ENCODE peak calls at places on chromosomes 5 and 9, in six cellular contexts. One of them, this sample, is unnamed.

GRCh38 chr9:131912069-131912468 is 167.6 kb downstream of the MED27 start:
- DNase-seq in tibial artery: no peak
- DNase-seq in cardiac fibroblast: no peak
- DNase-seq in fibroblast of lung: no peak
- DNase-seq in suprapubic skin: no peak
- DNase-seq in effector memory CD4-positive, alpha-beta T cell: no peak
- DNase-seq in this sample: no peak

GRCh38 chr5:62653864-62654575 is 75.4 kb downstream of the LRRC70 start:
- DNase-seq in tibial artery: no peak
- DNase-seq in cardiac fibroblast: no peak
- DNase-seq in fibroblast of lung: no peak
- DNase-seq in suprapubic skin: no peak
- DNase-seq in effector memory CD4-positive, alpha-beta T cell: no peak
- DNase-seq in this sample: no peak

GRCh38 chr9:68805890-68806517 is 101.0 kb downstream of the PIP5K1B start:
- DNase-seq in tibial artery: no peak
- DNase-seq in cardiac fibroblast: no peak
- DNase-seq in fibroblast of lung: no peak
- DNase-seq in suprapubic skin: no peak
- DNase-seq in effector memory CD4-positive, alpha-beta T cell: no peak
- DNase-seq in this sample: no peak

GRCh38 chr5:72920690-72921089 is 35.2 kb upstream of the FCHO2 start:
- DNase-seq in tibial artery: no peak
- DNase-seq in cardiac fibroblast: peak; percentile 60
- DNase-seq in fibroblast of lung: peak; percentile 23
- DNase-seq in suprapubic skin: no peak
- DNase-seq in effector memory CD4-positive, alpha-beta T cell: no peak
- DNase-seq in this sample: no peak

GRCh38 chr9:18566125-18566524 is 92.2 kb downstream of the ADAMTSL1 start:
- DNase-seq in tibial artery: no peak
- DNase-seq in cardiac fibroblast: peak; percentile 86
- DNase-seq in fibroblast of lung: peak; percentile 93
- DNase-seq in suprapubic skin: no peak
- DNase-seq in effector memory CD4-positive, alpha-beta T cell: no peak
- DNase-seq in this sample: no peak

GRCh38 chr5:124132843-124133242 is 613.6 kb downstream of the ZNF608 start:
- DNase-seq in tibial artery: no peak
- DNase-seq in cardiac fibroblast: no peak
- DNase-seq in fibroblast of lung: no peak
- DNase-seq in suprapubic skin: no peak
- DNase-seq in effector memory CD4-positive, alpha-beta T cell: no peak
- DNase-seq in this sample: no peak

GRCh38 chr9:71303351-71303750 is 181.9 kb upstream of the TRPM3 start:
- DNase-seq in tibial artery: no peak
- DNase-seq in cardiac fibroblast: peak; percentile 86
- DNase-seq in fibroblast of lung: peak; percentile 6
- DNase-seq in suprapubic skin: no peak
- DNase-seq in effector memory CD4-positive, alpha-beta T cell: no peak
- DNase-seq in this sample: no peak

GRCh38 chr9:10366171-10366779 is 246.5 kb downstream of the PTPRD start:
- DNase-seq in tibial artery: no peak
- DNase-seq in cardiac fibroblast: peak; percentile 49
- DNase-seq in fibroblast of lung: peak; percentile 8
- DNase-seq in suprapubic skin: no peak
- DNase-seq in effector memory CD4-positive, alpha-beta T cell: no peak
- DNase-seq in this sample: no peak

GRCh38 chr9:79572032-79572890 is 496 bp downstream of the TLE4 start:
- DNase-seq in tibial artery: peak; percentile 34
- DNase-seq in cardiac fibroblast: peak; percentile 48
- DNase-seq in fibroblast of lung: peak; percentile 44
- DNase-seq in suprapubic skin: peak; percentile 80
- DNase-seq in effector memory CD4-positive, alpha-beta T cell: peak; percentile 8
- DNase-seq in this sample: no peak

GRCh38 chr5:133483406-133484090 is 128.8 kb downstream of the FSTL4 start:
- DNase-seq in tibial artery: no peak
- DNase-seq in cardiac fibroblast: no peak
- DNase-seq in fibroblast of lung: no peak
- DNase-seq in suprapubic skin: no peak
- DNase-seq in effector memory CD4-positive, alpha-beta T cell: no peak
- DNase-seq in this sample: no peak

GRCh38 chr5:33612386-33612785 is 171.6 kb downstream of the TARS1 start:
- DNase-seq in tibial artery: no peak
- DNase-seq in cardiac fibroblast: peak; percentile 91
- DNase-seq in fibroblast of lung: peak; percentile 83
- DNase-seq in suprapubic skin: no peak
- DNase-seq in effector memory CD4-positive, alpha-beta T cell: no peak
- DNase-seq in this sample: no peak

GRCh38 chr9:31272456-31273295 is 1111.8 kb upstream of the ACO1 start:
- DNase-seq in tibial artery: no peak
- DNase-seq in cardiac fibroblast: no peak
- DNase-seq in fibroblast of lung: no peak
- DNase-seq in suprapubic skin: no peak
- DNase-seq in effector memory CD4-positive, alpha-beta T cell: no peak
- DNase-seq in this sample: no peak

GRCh38 chr5:95843733-95844223 is 21.3 kb upstream of the GLRX start:
- DNase-seq in tibial artery: no peak
- DNase-seq in cardiac fibroblast: peak; percentile 83
- DNase-seq in fibroblast of lung: no peak
- DNase-seq in suprapubic skin: no peak
- DNase-seq in effector memory CD4-positive, alpha-beta T cell: no peak
- DNase-seq in this sample: no peak

GRCh38 chr5:98109561-98110006 is 663.9 kb upstream of the RGMB start:
- DNase-seq in tibial artery: no peak
- DNase-seq in cardiac fibroblast: peak; percentile 93
- DNase-seq in fibroblast of lung: peak; percentile 95
- DNase-seq in suprapubic skin: no peak
- DNase-seq in effector memory CD4-positive, alpha-beta T cell: no peak
- DNase-seq in this sample: no peak

GRCh38 chr5:76500633-76501393 is 97.7 kb downstream of the IQGAP2 start:
- DNase-seq in tibial artery: no peak
- DNase-seq in cardiac fibroblast: no peak
- DNase-seq in fibroblast of lung: peak; percentile 51
- DNase-seq in suprapubic skin: no peak
- DNase-seq in effector memory CD4-positive, alpha-beta T cell: no peak
- DNase-seq in this sample: no peak

GRCh38 chr5:133749331-133749985 is 137.1 kb upstream of the FSTL4 start:
- DNase-seq in tibial artery: no peak
- DNase-seq in cardiac fibroblast: no peak
- DNase-seq in fibroblast of lung: no peak
- DNase-seq in suprapubic skin: no peak
- DNase-seq in effector memory CD4-positive, alpha-beta T cell: no peak
- DNase-seq in this sample: no peak

GRCh38 chr5:39759696-39760095 is 334.9 kb upstream of the DAB2 start:
- DNase-seq in tibial artery: no peak
- DNase-seq in cardiac fibroblast: peak; percentile 62
- DNase-seq in fibroblast of lung: no peak
- DNase-seq in suprapubic skin: no peak
- DNase-seq in effector memory CD4-positive, alpha-beta T cell: no peak
- DNase-seq in this sample: no peak

GRCh38 chr5:132176543-132176945 is 51.1 kb downstream of the P4HA2 start:
- DNase-seq in tibial artery: no peak
- DNase-seq in cardiac fibroblast: no peak
- DNase-seq in fibroblast of lung: no peak
- DNase-seq in suprapubic skin: no peak
- DNase-seq in effector memory CD4-positive, alpha-beta T cell: no peak
- DNase-seq in this sample: no peak

GRCh38 chr9:84357235-84357634 is 16.7 kb upstream of the SLC28A3 start:
- DNase-seq in tibial artery: no peak
- DNase-seq in cardiac fibroblast: peak; percentile 48
- DNase-seq in fibroblast of lung: no peak
- DNase-seq in suprapubic skin: no peak
- DNase-seq in effector memory CD4-positive, alpha-beta T cell: no peak
- DNase-seq in this sample: no peak

GRCh38 chr5:21058290-21058689 is 1070.3 kb upstream of the CDH18 start:
- DNase-seq in tibial artery: no peak
- DNase-seq in cardiac fibroblast: no peak
- DNase-seq in fibroblast of lung: no peak
- DNase-seq in suprapubic skin: no peak
- DNase-seq in effector memory CD4-positive, alpha-beta T cell: no peak
- DNase-seq in this sample: no peak

GRCh38 chr5:175202461-175203065 is 241.4 kb downstream of the DRD1 start:
- DNase-seq in tibial artery: no peak
- DNase-seq in cardiac fibroblast: no peak
- DNase-seq in fibroblast of lung: peak; percentile 82
- DNase-seq in suprapubic skin: no peak
- DNase-seq in effector memory CD4-positive, alpha-beta T cell: no peak
- DNase-seq in this sample: no peak

GRCh38 chr9:6443661-6444060 is 30.7 kb downstream of the UHRF2 start:
- DNase-seq in tibial artery: no peak
- DNase-seq in cardiac fibroblast: no peak
- DNase-seq in fibroblast of lung: peak; percentile 28
- DNase-seq in suprapubic skin: no peak
- DNase-seq in effector memory CD4-positive, alpha-beta T cell: no peak
- DNase-seq in this sample: no peak

GRCh38 chr5:94993501-94993900 is 291.4 kb downstream of the MCTP1 start:
- DNase-seq in tibial artery: no peak
- DNase-seq in cardiac fibroblast: no peak
- DNase-seq in fibroblast of lung: no peak
- DNase-seq in suprapubic skin: no peak
- DNase-seq in effector memory CD4-positive, alpha-beta T cell: no peak
- DNase-seq in this sample: no peak

GRCh38 chr9:135478858-135479468 is 619 bp upstream of the PPP1R26 start:
- DNase-seq in tibial artery: peak; percentile 47
- DNase-seq in cardiac fibroblast: peak; percentile 16
- DNase-seq in fibroblast of lung: no peak
- DNase-seq in suprapubic skin: no peak
- DNase-seq in effector memory CD4-positive, alpha-beta T cell: no peak
- DNase-seq in this sample: no peak

GRCh38 chr5:135026645-135027317 is 7.2 kb downstream of the PITX1 start:
- DNase-seq in tibial artery: no peak
- DNase-seq in cardiac fibroblast: no peak
- DNase-seq in fibroblast of lung: no peak
- DNase-seq in suprapubic skin: no peak
- DNase-seq in effector memory CD4-positive, alpha-beta T cell: no peak
- DNase-seq in this sample: no peak
- H3K4me3 ChIP-seq in tibial artery: no peak overlapping the region
- H3K4me3 ChIP-seq in cardiac fibroblast: no peak overlapping the region
- H3K4me3 ChIP-seq in fibroblast of lung: no peak overlapping the region
- H3K4me3 ChIP-seq in suprapubic skin: no peak overlapping the region
- H3K4me3 ChIP-seq in effector memory CD4-positive, alpha-beta T cell: no peak overlapping the region
- H3K4me3 ChIP-seq in this sample: no peak overlapping the region

GRCh38 chr5:141094481-141095262 is at the start of gene PCDHB2:
- DNase-seq in tibial artery: peak; percentile 25
- DNase-seq in cardiac fibroblast: peak; percentile 19
- DNase-seq in fibroblast of lung: peak; percentile 23
- DNase-seq in suprapubic skin: no peak
- DNase-seq in effector memory CD4-positive, alpha-beta T cell: no peak
- DNase-seq in this sample: no peak

GRCh38 chr5:141100243-141100805 is at the start of gene PCDHB3:
- DNase-seq in tibial artery: no peak
- DNase-seq in cardiac fibroblast: peak; percentile 41
- DNase-seq in fibroblast of lung: peak; percentile 6
- DNase-seq in suprapubic skin: no peak
- DNase-seq in effector memory CD4-positive, alpha-beta T cell: no peak
- DNase-seq in this sample: no peak

GRCh38 chr5:141101059-141101458 is 786 bp downstream of the PCDHB3 start:
- DNase-seq in tibial artery: no peak
- DNase-seq in cardiac fibroblast: no peak
- DNase-seq in fibroblast of lung: no peak
- DNase-seq in suprapubic skin: no peak
- DNase-seq in effector memory CD4-positive, alpha-beta T cell: no peak
- DNase-seq in this sample: no peak

GRCh38 chr5:141095263-141095641 is 837 bp downstream of the PCDHB2 start:
- DNase-seq in tibial artery: no peak
- DNase-seq in cardiac fibroblast: no peak
- DNase-seq in fibroblast of lung: no peak
- DNase-seq in suprapubic skin: no peak
- DNase-seq in effector memory CD4-positive, alpha-beta T cell: no peak
- DNase-seq in this sample: no peak
- H3K4me3 ChIP-seq in tibial artery: peak overlapping the region; percentile 29
- H3K4me3 ChIP-seq in cardiac fibroblast: no peak overlapping the region
- H3K4me3 ChIP-seq in fibroblast of lung: peak overlapping the region; percentile 54
- H3K4me3 ChIP-seq in suprapubic skin: peak overlapping the region; percentile 39
- H3K4me3 ChIP-seq in effector memory CD4-positive, alpha-beta T cell: no peak overlapping the region
- H3K4me3 ChIP-seq in this sample: no peak overlapping the region

GRCh38 chr9:107480386-107480789 is 9.2 kb downstream of the KLF4 start:
- DNase-seq in tibial artery: peak; percentile 68
- DNase-seq in cardiac fibroblast: peak; percentile 84
- DNase-seq in fibroblast of lung: peak; percentile 65
- DNase-seq in suprapubic skin: peak; percentile 85
- DNase-seq in effector memory CD4-positive, alpha-beta T cell: no peak
- DNase-seq in this sample: no peak
- H3K4me3 ChIP-seq in tibial artery: no peak overlapping the region
- H3K4me3 ChIP-seq in cardiac fibroblast: no peak overlapping the region
- H3K4me3 ChIP-seq in fibroblast of lung: peak overlapping the region; percentile 18
- H3K4me3 ChIP-seq in suprapubic skin: peak overlapping the region; percentile 13
- H3K4me3 ChIP-seq in effector memory CD4-positive, alpha-beta T cell: no peak overlapping the region
- H3K4me3 ChIP-seq in this sample: no peak overlapping the region

DNA sequence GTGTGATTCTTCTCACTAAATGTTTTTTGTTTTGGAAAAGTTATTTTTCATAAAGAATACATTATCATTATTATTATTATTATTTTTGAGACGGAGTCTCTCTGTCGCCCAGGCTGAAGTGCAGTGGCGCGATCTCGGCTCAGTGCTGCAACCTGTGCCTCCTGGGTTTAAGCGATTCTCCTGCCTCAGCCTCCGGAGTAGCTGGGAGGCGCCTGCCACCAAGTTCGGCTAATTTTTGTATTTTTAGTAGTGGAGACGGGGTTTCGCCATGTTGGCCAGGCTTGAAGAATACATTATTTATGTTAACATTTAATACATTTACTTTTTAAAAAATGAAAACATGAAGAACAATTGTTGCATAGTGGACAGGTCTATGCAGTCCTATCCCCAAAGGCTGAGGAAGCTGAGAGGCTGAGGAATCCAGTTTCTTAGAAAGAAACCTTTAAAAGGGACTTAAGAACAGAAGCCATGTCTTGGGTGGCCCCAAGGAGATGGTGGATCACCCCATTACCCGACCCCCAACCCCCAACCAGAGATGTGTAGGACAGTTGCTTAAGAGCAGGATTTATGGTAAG is 2.0 kb downstream of the TMEM38B start:
- DNase-seq in tibial artery: no peak
- DNase-seq in cardiac fibroblast: no peak
- DNase-seq in fibroblast of lung: no peak
- DNase-seq in suprapubic skin: no peak
- DNase-seq in effector memory CD4-positive, alpha-beta T cell: no peak
- DNase-seq in this sample: no peak
- H3K4me3 ChIP-seq in tibial artery: no peak overlapping the region
- H3K4me3 ChIP-seq in cardiac fibroblast: no peak overlapping the region
- H3K4me3 ChIP-seq in fibroblast of lung: no peak overlapping the region
- H3K4me3 ChIP-seq in suprapubic skin: no peak overlapping the region
- H3K4me3 ChIP-seq in effector memory CD4-positive, alpha-beta T cell: no peak overlapping the region
- H3K4me3 ChIP-seq in this sample: no peak overlapping the region

DNA sequence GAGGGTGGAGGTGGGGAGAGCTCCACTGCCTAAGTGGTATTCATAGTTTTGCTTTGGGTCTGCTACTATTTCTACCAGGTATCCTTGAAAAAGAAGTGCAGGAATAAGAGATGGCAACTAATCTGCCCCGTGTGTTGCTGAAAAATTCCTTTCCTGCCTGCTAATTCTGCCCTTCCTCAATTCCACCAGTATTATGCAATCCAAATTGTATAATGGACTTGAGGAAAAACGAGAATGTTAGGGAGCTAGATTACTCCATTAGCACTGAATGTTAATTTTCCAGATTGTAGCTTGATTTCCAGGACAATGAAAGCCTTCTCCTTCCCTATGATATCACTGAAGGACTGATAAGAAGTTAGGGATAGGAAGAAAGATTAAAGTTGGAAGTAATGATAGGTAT is 16.9 kb downstream of the ADAM19 start:
- DNase-seq in tibial artery: no peak
- DNase-seq in cardiac fibroblast: no peak
- DNase-seq in fibroblast of lung: peak; percentile 58
- DNase-seq in suprapubic skin: no peak
- DNase-seq in effector memory CD4-positive, alpha-beta T cell: no peak
- DNase-seq in this sample: no peak
- H3K4me3 ChIP-seq in tibial artery: no peak overlapping the region
- H3K4me3 ChIP-seq in cardiac fibroblast: no peak overlapping the region
- H3K4me3 ChIP-seq in fibroblast of lung: no peak overlapping the region
- H3K4me3 ChIP-seq in suprapubic skin: no peak overlapping the region
- H3K4me3 ChIP-seq in effector memory CD4-positive, alpha-beta T cell: no peak overlapping the region
- H3K4me3 ChIP-seq in this sample: no peak overlapping the region

GRCh38 chr9:114384836-114385411 is 2.9 kb downstream of the AKNA start:
- DNase-seq in tibial artery: no peak
- DNase-seq in cardiac fibroblast: no peak
- DNase-seq in fibroblast of lung: no peak
- DNase-seq in suprapubic skin: no peak
- DNase-seq in effector memory CD4-positive, alpha-beta T cell: no peak
- DNase-seq in this sample: no peak
- H3K4me3 ChIP-seq in tibial artery: peak overlapping the region; percentile 76
- H3K4me3 ChIP-seq in cardiac fibroblast: no peak overlapping the region
- H3K4me3 ChIP-seq in fibroblast of lung: no peak overlapping the region
- H3K4me3 ChIP-seq in suprapubic skin: peak overlapping the region; percentile 10
- H3K4me3 ChIP-seq in effector memory CD4-positive, alpha-beta T cell: peak overlapping the region; percentile 56
- H3K4me3 ChIP-seq in this sample: peak overlapping the region; percentile 47

This sample was measured in GM12864.